ENCODE peak calls at places on chromosomes 5 and 9, in seven cellular contexts. One of them, this sample, is unnamed.

GRCh38 chr9:113497051-113497450 is 33.5 kb downstream of the RGS3 start:
- DNase-seq in effector memory CD4-positive, alpha-beta T cell: no peak
- DNase-seq in frontal cortex: no peak
- DNase-seq in glutamatergic neuron: no peak
- DNase-seq in GM03348: no peak
- DNase-seq in fibroblast of lung: no peak
- DNase-seq in SJSA1: no peak
- DNase-seq in this sample: no peak

GRCh38 chr5:17916451-17916850 is 282.2 kb downstream of the TAF11L14 start:
- DNase-seq in SJSA1: no peak
- DNase-seq in frontal cortex: no peak
- DNase-seq in GM03348: no peak
- DNase-seq in fibroblast of lung: no peak
- DNase-seq in glutamatergic neuron: no peak
- DNase-seq in effector memory CD4-positive, alpha-beta T cell: no peak
- DNase-seq in this sample: no peak

GRCh38 chr5:73264626-73265025 is 91.6 kb downstream of the TMEM174 start:
- DNase-seq in fibroblast of lung: no peak
- DNase-seq in effector memory CD4-positive, alpha-beta T cell: no peak
- DNase-seq in SJSA1: no peak
- DNase-seq in GM03348: peak; percentile 42
- DNase-seq in frontal cortex: no peak
- DNase-seq in glutamatergic neuron: no peak
- DNase-seq in this sample: no peak

GRCh38 chr9:122239722-122240121 is 11.0 kb upstream of the LHX6 start:
- DNase-seq in fibroblast of lung: no peak
- DNase-seq in glutamatergic neuron: no peak
- DNase-seq in effector memory CD4-positive, alpha-beta T cell: no peak
- DNase-seq in SJSA1: no peak
- DNase-seq in frontal cortex: no peak
- DNase-seq in GM03348: no peak
- DNase-seq in this sample: no peak

GRCh38 chr5:45578270-45578669 is 117.9 kb downstream of the HCN1 start:
- DNase-seq in GM03348: no peak
- DNase-seq in SJSA1: no peak
- DNase-seq in glutamatergic neuron: no peak
- DNase-seq in frontal cortex: no peak
- DNase-seq in fibroblast of lung: no peak
- DNase-seq in effector memory CD4-positive, alpha-beta T cell: no peak
- DNase-seq in this sample: no peak

GRCh38 chr5:2750758-2751464 is 566 bp downstream of the IRX2 start:
- DNase-seq in effector memory CD4-positive, alpha-beta T cell: no peak
- DNase-seq in fibroblast of lung: no peak
- DNase-seq in SJSA1: peak; percentile 72
- DNase-seq in glutamatergic neuron: peak; percentile 70
- DNase-seq in GM03348: peak; percentile 47
- DNase-seq in frontal cortex: no peak
- DNase-seq in this sample: no peak

GRCh38 chr9:127628644-127629467 is 16.8 kb downstream of the STXBP1 start:
- DNase-seq in glutamatergic neuron: no peak
- DNase-seq in effector memory CD4-positive, alpha-beta T cell: no peak
- DNase-seq in GM03348: no peak
- DNase-seq in fibroblast of lung: no peak
- DNase-seq in frontal cortex: no peak
- DNase-seq in SJSA1: no peak
- DNase-seq in this sample: no peak

GRCh38 chr5:110784901-110785300 is 46.1 kb downstream of the SLC25A46 start:
- DNase-seq in frontal cortex: no peak
- DNase-seq in fibroblast of lung: no peak
- DNase-seq in GM03348: no peak
- DNase-seq in effector memory CD4-positive, alpha-beta T cell: no peak
- DNase-seq in glutamatergic neuron: no peak
- DNase-seq in SJSA1: no peak
- DNase-seq in this sample: no peak

GRCh38 chr5:1374680-1375055 is 29.8 kb upstream of the CLPTM1L start:
- DNase-seq in SJSA1: no peak
- DNase-seq in frontal cortex: no peak
- DNase-seq in fibroblast of lung: peak; percentile 6
- DNase-seq in glutamatergic neuron: no peak
- DNase-seq in GM03348: no peak
- DNase-seq in effector memory CD4-positive, alpha-beta T cell: no peak
- DNase-seq in this sample: no peak

GRCh38 chr9:131651599-131651998 is 88.3 kb downstream of the RAPGEF1 start:
- DNase-seq in fibroblast of lung: peak; percentile 75
- DNase-seq in glutamatergic neuron: no peak
- DNase-seq in frontal cortex: no peak
- DNase-seq in SJSA1: no peak
- DNase-seq in GM03348: no peak
- DNase-seq in effector memory CD4-positive, alpha-beta T cell: no peak
- DNase-seq in this sample: no peak

GRCh38 chr5:32574540-32575175 is 10.7 kb upstream of the SUB1 start:
- DNase-seq in effector memory CD4-positive, alpha-beta T cell: no peak
- DNase-seq in glutamatergic neuron: no peak
- DNase-seq in GM03348: no peak
- DNase-seq in frontal cortex: no peak
- DNase-seq in SJSA1: no peak
- DNase-seq in fibroblast of lung: no peak
- DNase-seq in this sample: no peak

GRCh38 chr5:72234265-72234700 is 85.8 kb downstream of the MRPS27 start:
- DNase-seq in glutamatergic neuron: no peak
- DNase-seq in effector memory CD4-positive, alpha-beta T cell: no peak
- DNase-seq in frontal cortex: no peak
- DNase-seq in SJSA1: peak; percentile 54
- DNase-seq in GM03348: peak; percentile 47
- DNase-seq in fibroblast of lung: peak; percentile 53
- DNase-seq in this sample: peak; percentile 21

GRCh38 chr5:27377626-27378025 is 339.2 kb upstream of the CDH9 start:
- DNase-seq in frontal cortex: no peak
- DNase-seq in fibroblast of lung: no peak
- DNase-seq in SJSA1: no peak
- DNase-seq in effector memory CD4-positive, alpha-beta T cell: no peak
- DNase-seq in GM03348: no peak
- DNase-seq in glutamatergic neuron: no peak
- DNase-seq in this sample: no peak

GRCh38 chr9:131982102-131982501 is 97.6 kb downstream of the MED27 start:
- DNase-seq in effector memory CD4-positive, alpha-beta T cell: no peak
- DNase-seq in GM03348: no peak
- DNase-seq in fibroblast of lung: no peak
- DNase-seq in frontal cortex: no peak
- DNase-seq in SJSA1: no peak
- DNase-seq in glutamatergic neuron: no peak
- DNase-seq in this sample: no peak

GRCh38 chr5:124599048-124599973 is 147.1 kb downstream of the ZNF608 start:
- DNase-seq in effector memory CD4-positive, alpha-beta T cell: no peak
- DNase-seq in GM03348: peak; percentile 14
- DNase-seq in glutamatergic neuron: no peak
- DNase-seq in SJSA1: peak; percentile 70
- DNase-seq in fibroblast of lung: peak; percentile 78
- DNase-seq in frontal cortex: no peak
- DNase-seq in this sample: no peak

GRCh38 chr5:15614679-15615078 is 114.7 kb downstream of the FBXL7 start:
- DNase-seq in SJSA1: no peak
- DNase-seq in fibroblast of lung: no peak
- DNase-seq in glutamatergic neuron: no peak
- DNase-seq in frontal cortex: no peak
- DNase-seq in effector memory CD4-positive, alpha-beta T cell: no peak
- DNase-seq in GM03348: no peak
- DNase-seq in this sample: no peak

GRCh38 chr9:35760651-35761050 is 6.6 kb upstream of the MSMP start:
- DNase-seq in frontal cortex: no peak
- DNase-seq in GM03348: no peak
- DNase-seq in SJSA1: no peak
- DNase-seq in effector memory CD4-positive, alpha-beta T cell: no peak
- DNase-seq in fibroblast of lung: no peak
- DNase-seq in glutamatergic neuron: no peak
- DNase-seq in this sample: no peak

GRCh38 chr9:113299800-113300292 is 3.3 kb downstream of the RNF183 start:
- DNase-seq in GM03348: no peak
- DNase-seq in frontal cortex: peak; percentile 11
- DNase-seq in glutamatergic neuron: no peak
- DNase-seq in effector memory CD4-positive, alpha-beta T cell: no peak
- DNase-seq in SJSA1: no peak
- DNase-seq in fibroblast of lung: no peak
- DNase-seq in this sample: no peak

GRCh38 chr5:139439013-139439903 is at the start of gene DNAJC18:
- DNase-seq in glutamatergic neuron: peak; percentile 98
- DNase-seq in effector memory CD4-positive, alpha-beta T cell: peak; percentile 84
- DNase-seq in fibroblast of lung: peak; percentile 90
- DNase-seq in SJSA1: peak; percentile 89
- DNase-seq in frontal cortex: peak; percentile 93
- DNase-seq in GM03348: peak; percentile 95
- DNase-seq in this sample: peak; percentile 80

GRCh38 chr5:95704150-95704549 is 21.4 kb upstream of the SPATA9 start:
- DNase-seq in effector memory CD4-positive, alpha-beta T cell: no peak
- DNase-seq in fibroblast of lung: no peak
- DNase-seq in glutamatergic neuron: no peak
- DNase-seq in SJSA1: no peak
- DNase-seq in GM03348: no peak
- DNase-seq in frontal cortex: no peak
- DNase-seq in this sample: no peak

GRCh38 chr5:14081791-14082190 is 61.4 kb upstream of the TRIO start:
- DNase-seq in GM03348: peak; percentile 14
- DNase-seq in SJSA1: no peak
- DNase-seq in glutamatergic neuron: no peak
- DNase-seq in fibroblast of lung: peak; percentile 38
- DNase-seq in effector memory CD4-positive, alpha-beta T cell: no peak
- DNase-seq in frontal cortex: no peak
- DNase-seq in this sample: no peak